ENCODE peak calls at places on chromosome 13, in six cellular contexts. W is PC-3, D is AG09319, E is fibroblast of mammary gland, J is foreskin fibroblast, L is psoas muscle. S is an unnamed sample.

GRCh38 chr13:55516610-55517009 is 1624.1 kb upstream of the PRR20A start:
- DNase-seq in W (no peak), D (no peak), E (no peak), J (no peak), L (no peak), S (no peak)

GRCh38 chr13:110466261-110466660 is 95.3 kb downstream of the RAB20 start:
- DNase-seq in W (no peak), D (no peak), E (no peak), J (no peak), L (no peak), S (no peak)

GRCh38 chr13:49185264-49185663 is 34.9 kb upstream of the MLNR start:
- DNase-seq in W (peak; percentile 25), D (no peak), E (peak; percentile 6), J (no peak), L (no peak), S (no peak)

GRCh38 chr13:113493315-113493951 is 2.9 kb upstream of the DCUN1D2 start:
- DNase-seq in W (peak; percentile 92), D (peak; percentile 66), E (peak; percentile 99), J (peak; percentile 88), L (no peak), S (no peak)

GRCh38 chr13:100100115-100100879 is 11.4 kb downstream of the PCCA start:
- DNase-seq in W (peak; percentile 10), D (peak; percentile 85), E (peak; percentile 79), J (peak; percentile 58), L (no peak), S (no peak)

GRCh38 chr13:76917096-76917495 is 30.9 kb upstream of the KCTD12 start:
- DNase-seq in W (no peak), D (no peak), E (peak; percentile 64), J (peak; percentile 51), L (no peak), S (no peak)

GRCh38 chr13:39954476-39954875 is 299.0 kb downstream of the COG6 start:
- DNase-seq in W (no peak), D (no peak), E (no peak), J (no peak), L (no peak), S (no peak)

GRCh38 chr13:21672811-21673591 is 2.1 kb downstream of the FGF9 start:
- DNase-seq in W (no peak), D (no peak), E (no peak), J (no peak), L (no peak), S (no peak)

GRCh38 chr13:96033220-96034015 is 19.8 kb downstream of the UGGT2 start:
- DNase-seq in W (no peak), D (no peak), E (no peak), J (no peak), L (no peak), S (no peak)

GRCh38 chr13:34174671-34175145 is 356.8 kb downstream of the RFC3 start:
- DNase-seq in W (peak; percentile 27), D (no peak), E (peak; percentile 47), J (peak; percentile 43), L (no peak), S (no peak)

GRCh38 chr13:75442736-75443234 is 39.2 kb downstream of the TBC1D4 start:
- DNase-seq in W (no peak), D (no peak), E (no peak), J (no peak), L (no peak), S (no peak)

GRCh38 chr13:90738881-90739280 is 608.6 kb upstream of the MIR17HG start:
- DNase-seq in W (no peak), D (no peak), E (no peak), J (no peak), L (no peak), S (no peak)

GRCh38 chr13:80740076-80740475 is 399.1 kb upstream of the SPRY2 start:
- DNase-seq in W (no peak), D (no peak), E (no peak), J (no peak), L (no peak), S (no peak)

GRCh38 chr13:53775807-53776206 is 747.2 kb downstream of the OLFM4 start:
- DNase-seq in W (peak; percentile 6), D (no peak), E (no peak), J (no peak), L (no peak), S (no peak)
- TF ChIP-seq CTCF in W (no peak), D (no peak), E (no peak), J (no peak), L (no peak), S (no peak)

GRCh38 chr13:67844544-67844943 is 614.4 kb upstream of the PCDH9 start:
- DNase-seq in W (peak; percentile 45), D (no peak), E (no peak), J (no peak), L (no peak), S (no peak)

GRCh38 chr13:67841071-67841470 is 610.9 kb upstream of the PCDH9 start:
- DNase-seq in W (no peak), D (no peak), E (no peak), J (no peak), L (no peak), S (no peak)
- TF ChIP-seq CTCF in W (peak; percentile 25), D (no peak), E (no peak), J (no peak), L (no peak), S (no peak)

GRCh38 chr13:37679043-37679442 is 80.5 kb upstream of the POSTN start:
- DNase-seq in W (peak; percentile 22), D (no peak), E (no peak), J (no peak), L (no peak), S (no peak)
- TF ChIP-seq CTCF in W (peak; percentile 43), D (peak; percentile 2), E (peak; percentile 32), J (no peak), L (no peak), S (no peak)

GRCh38 chr13:79246575-79246949 is 159.5 kb downstream of the RBM26 start:
- DNase-seq in W (peak; percentile 18), D (no peak), E (no peak), J (no peak), L (no peak), S (no peak)
- TF ChIP-seq CTCF in W (no peak), D (no peak), E (no peak), J (no peak), L (no peak), S (no peak)

GRCh38 chr13:93244918-93245280 is 18.3 kb downstream of the GPC6 start:
- DNase-seq in W (no peak), D (no peak), E (peak; percentile 74), J (peak; percentile 25), L (no peak), S (no peak)

GRCh38 chr13:93249918-93250306 is 23.3 kb downstream of the GPC6 start:
- DNase-seq in W (no peak), D (no peak), E (no peak), J (no peak), L (no peak), S (no peak)

GRCh38 chr13:93246069-93246468 is 19.5 kb downstream of the GPC6 start:
- DNase-seq in W (no peak), D (no peak), E (no peak), J (no peak), L (no peak), S (no peak)

GRCh38 chr13:93249259-93249917 is 22.8 kb downstream of the GPC6 start:
- DNase-seq in W (peak; percentile 85), D (no peak), E (peak; percentile 93), J (peak; percentile 83), L (no peak), S (no peak)

GRCh38 chr13:93248627-93249047 is 22.0 kb downstream of the GPC6 start:
- DNase-seq in W (peak; percentile 78), D (no peak), E (no peak), J (no peak), L (no peak), S (no peak)
- TF ChIP-seq CTCF in W (peak; percentile 81), D (no peak), E (no peak), J (no peak), L (no peak), S (no peak)

GRCh38 chr13:41500501-41500900 is 43.2 kb downstream of the RGCC start:
- DNase-seq in W (peak; percentile 39), D (no peak), E (peak; percentile 6), J (no peak), L (no peak), S (no peak)

GRCh38 chr13:41502676-41503075 is 45.3 kb downstream of the RGCC start:
- DNase-seq in W (no peak), D (no peak), E (no peak), J (no peak), L (no peak), S (no peak)

GRCh38 chr13:41501281-41501680 is 43.9 kb downstream of the RGCC start:
- DNase-seq in W (no peak), D (no peak), E (no peak), J (no peak), L (no peak), S (no peak)

GRCh38 chr13:41503386-41503785 is 46.0 kb downstream of the RGCC start:
- DNase-seq in W (no peak), D (no peak), E (no peak), J (no peak), L (no peak), S (no peak)

GRCh38 chr13:41502021-41502420 is 44.7 kb downstream of the RGCC start:
- DNase-seq in W (no peak), D (no peak), E (no peak), J (no peak), L (no peak), S (no peak)
- TF ChIP-seq CTCF in W (no peak), D (no peak), E (no peak), J (no peak), L (no peak), S (no peak)

DNA sequence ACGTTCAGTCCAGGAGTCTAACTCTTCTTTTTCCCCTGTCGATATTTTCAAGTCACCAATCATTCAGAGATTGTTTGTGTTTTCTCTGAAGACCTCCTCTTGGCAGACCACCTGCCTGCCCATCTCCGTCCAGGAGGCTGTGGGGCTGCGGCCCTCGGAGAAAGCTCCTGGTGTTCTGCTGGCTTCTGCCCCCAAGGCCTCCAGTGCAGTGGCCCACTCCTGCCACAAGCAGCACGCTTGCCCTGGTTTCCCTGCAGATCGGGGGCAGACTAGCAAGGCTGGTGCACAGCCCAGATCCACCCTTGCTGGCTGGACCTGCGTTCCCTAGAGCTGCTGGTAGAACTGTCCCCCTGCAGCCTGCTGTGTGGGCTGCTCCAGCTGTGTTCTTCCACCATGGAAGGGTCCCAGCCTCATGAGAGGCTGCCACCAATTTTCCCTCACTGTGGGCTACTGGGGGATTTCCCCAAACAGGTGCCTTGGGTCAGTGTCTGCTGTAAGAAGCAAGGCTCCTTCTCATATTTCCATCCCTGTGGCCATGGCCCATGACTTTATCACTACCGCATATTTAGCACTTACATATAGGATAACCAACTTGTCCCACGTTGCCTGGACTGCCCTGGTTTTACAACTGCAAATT is 43.6 kb upstream of the SERP2 start:
- DNase-seq in W (no peak), D (no peak), E (no peak), J (no peak), L (no peak), S (no peak)
- TF ChIP-seq CTCF in W (no peak), D (no peak), E (no peak), J (no peak), L (no peak), S (no peak)